ENCODE peak calls at places on chromosomes 3 and 15, in eight cellular contexts. I is CD8-positive, alpha-beta memory T cell; R is RWPE1; C is GM23338; F is upper lobe of right lung; L is endodermal cell; H is tibial artery; Y is Peyer's patch. A is an unnamed sample.

GRCh38 chr3:57298041-57298440 is 5.6 kb upstream of the ASB14 start:
- DNase-seq in I (no peak), R (peak; percentile 65), C (no peak), F (no peak), L (no peak), H (no peak), Y (no peak), A (no peak)

GRCh38 chr3:74447221-74447620 is 167.2 kb downstream of the CNTN3 start:
- DNase-seq in I (no peak), R (no peak), C (no peak), F (no peak), L (no peak), H (no peak), Y (no peak), A (no peak)

GRCh38 chr3:52315977-52316764 is at the start of gene DNAH1:
- DNase-seq in I (no peak), R (no peak), C (no peak), F (no peak), L (no peak), H (no peak), Y (no peak), A (no peak)

GRCh38 chr3:60890226-60890625 is 361.0 kb downstream of the FHIT start:
- DNase-seq in I (no peak), R (no peak), C (no peak), F (no peak), L (no peak), H (no peak), Y (no peak), A (no peak)

GRCh38 chr3:151219056-151219455 is 16.0 kb upstream of the GPR171 start:
- DNase-seq in I (no peak), R (peak; percentile 84), C (no peak), F (no peak), L (no peak), H (no peak), Y (no peak), A (peak; percentile 21)

GRCh38 chr3:54321515-54321914 is 199.2 kb downstream of the CACNA2D3 start:
- DNase-seq in I (no peak), R (no peak), C (peak; percentile 40), F (no peak), L (no peak), H (no peak), Y (no peak), A (no peak)

GRCh38 chr3:12964713-12965612 is 108.3 kb downstream of the IQSEC1 start:
- DNase-seq in I (no peak), R (no peak), C (peak; percentile 33), F (no peak), L (no peak), H (no peak), Y (no peak), A (no peak)

GRCh38 chr3:45762647-45763330 is 33.5 kb downstream of the SLC6A20 start:
- DNase-seq in I (no peak), R (no peak), C (no peak), F (no peak), L (peak; percentile 43), H (no peak), Y (no peak), A (no peak)

GRCh38 chr15:59237119-59237853 is 30.6 kb downstream of the LDHAL6B start:
- DNase-seq in I (no peak), R (no peak), C (no peak), F (no peak), L (no peak), H (no peak), Y (no peak), A (no peak)

GRCh38 chr3:180265551-180265950 is 228.8 kb upstream of the PEX5L start:
- DNase-seq in I (no peak), R (no peak), C (no peak), F (no peak), L (no peak), H (no peak), Y (no peak), A (no peak)

GRCh38 chr15:74847462-74847861 is 4.5 kb upstream of the ULK3 start:
- DNase-seq in I (no peak), R (no peak), C (no peak), F (no peak), L (no peak), H (no peak), Y (no peak), A (no peak)

GRCh38 chr3:189981668-189982067 is 139.0 kb downstream of the P3H2 start:
- DNase-seq in I (no peak), R (peak; percentile 7), C (no peak), F (no peak), L (no peak), H (no peak), Y (no peak), A (no peak)

GRCh38 chr3:69012111-69012835 is 1.2 kb downstream of the EOGT start:
- DNase-seq in I (no peak), R (peak; percentile 65), C (peak; percentile 67), F (peak; percentile 74), L (peak; percentile 84), H (peak; percentile 50), Y (no peak), A (peak; percentile 49)

GRCh38 chr3:71395927-71396695 is 187.4 kb downstream of the FOXP1 start:
- DNase-seq in I (no peak), R (no peak), C (no peak), F (no peak), L (no peak), H (peak; percentile 39), Y (no peak), A (peak; percentile 78)

GRCh38 chr3:139561959-139562676 is 22.6 kb upstream of the RBP1 start:
- DNase-seq in I (no peak), R (peak; percentile 59), C (peak; percentile 87), F (no peak), L (peak; percentile 89), H (no peak), Y (no peak), A (peak; percentile 50)

GRCh38 chr3:104887619-104888018 is 479.1 kb upstream of the ALCAM start:
- DNase-seq in I (no peak), R (no peak), C (no peak), F (no peak), L (no peak), H (no peak), Y (no peak), A (no peak)

GRCh38 chr3:133745981-133746721 is at the start of gene TF:
- DNase-seq in I (no peak), R (no peak), C (peak; percentile 28), F (no peak), L (no peak), H (no peak), Y (no peak), A (peak; percentile 27)

GRCh38 chr15:101641134-101641764 is 10.9 kb downstream of the TM2D3 start:
- DNase-seq in I (peak; percentile 72), R (peak; percentile 53), C (peak; percentile 85), F (no peak), L (peak; percentile 89), H (peak; percentile 74), Y (peak; percentile 69), A (peak; percentile 84)

GRCh38 chr3:115986555-115987207 is 363.4 kb downstream of the GAP43 start:
- DNase-seq in I (no peak), R (peak; percentile 51), C (peak; percentile 80), F (no peak), L (peak; percentile 72), H (no peak), Y (no peak), A (peak; percentile 17)

GRCh38 chr3:172516318-172517214 is 6.7 kb downstream of the TNFSF10 start:
- DNase-seq in I (no peak), R (peak; percentile 84), C (no peak), F (no peak), L (no peak), H (peak; percentile 69), Y (peak; percentile 63), A (peak; percentile 83)
- H3K27ac ChIP-seq in I (no peak overlapping the region), R (peak overlapping the region; percentile 94), C (no peak overlapping the region), F (peak overlapping the region; percentile 93), L (no peak overlapping the region), H (peak overlapping the region; percentile 19), Y (peak overlapping the region; percentile 80), A (no peak overlapping the region)

GRCh38 chr3:168250415-168250861 is 154.7 kb upstream of the GOLIM4 start:
- DNase-seq in I (no peak), R (no peak), C (no peak), F (no peak), L (peak; percentile 63), H (no peak), Y (no peak), A (peak; percentile 36)
- H3K27ac ChIP-seq in I (no peak overlapping the region), R (no peak overlapping the region), C (no peak overlapping the region), F (no peak overlapping the region), L (peak overlapping the region; percentile 93), H (peak overlapping the region; percentile 67), Y (no peak overlapping the region), A (no peak overlapping the region)

DNA sequence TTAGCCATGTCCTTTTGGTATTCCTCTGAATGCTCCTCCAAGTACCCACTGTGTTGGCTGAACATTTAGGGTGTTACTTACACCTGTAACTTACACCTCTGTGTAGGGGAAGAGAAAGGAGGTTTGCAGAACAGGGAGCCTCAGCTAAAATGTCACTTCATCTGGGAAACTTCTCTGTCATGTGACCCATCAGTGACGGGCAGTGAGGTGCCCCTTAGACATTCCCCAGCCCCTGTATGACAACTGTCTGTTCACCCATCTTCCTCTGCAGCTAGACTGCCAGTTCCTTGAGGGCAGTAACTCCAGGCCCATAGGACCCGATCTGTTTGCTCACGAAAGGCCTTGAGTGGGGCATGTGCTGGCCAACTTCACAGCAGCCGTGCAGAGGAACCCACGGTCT is 57.4 kb downstream of the LRIG1 start:
- DNase-seq in I (no peak), R (no peak), C (no peak), F (no peak), L (no peak), H (no peak), Y (no peak), A (no peak)
- H3K27ac ChIP-seq in I (no peak overlapping the region), R (peak overlapping the region; percentile 93), C (peak overlapping the region; percentile 100), F (peak overlapping the region; percentile 51), L (peak overlapping the region; percentile 15), H (peak overlapping the region; percentile 70), Y (peak overlapping the region; percentile 63), A (no peak overlapping the region)

DNA sequence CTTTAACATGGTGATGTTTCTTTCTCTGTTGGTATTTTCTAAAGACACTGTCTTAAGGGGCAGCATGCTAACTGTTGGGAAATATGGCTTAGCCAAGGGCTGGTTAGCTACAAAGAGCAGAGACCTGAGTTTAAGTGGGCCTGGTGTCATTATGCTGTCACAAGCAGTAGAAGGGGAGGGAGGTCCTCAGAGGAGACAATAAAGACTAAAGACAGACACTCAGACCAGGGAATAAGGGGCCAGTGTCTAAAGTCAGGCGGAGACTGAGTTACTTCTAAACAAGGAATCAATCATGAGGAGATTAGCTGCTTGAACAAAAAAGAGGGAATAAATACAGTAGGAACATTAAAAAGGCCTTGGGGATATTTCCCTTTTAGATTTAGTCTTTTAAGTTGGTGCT is 142.7 kb upstream of the DPPA4 start:
- DNase-seq in I (no peak), R (no peak), C (no peak), F (no peak), L (no peak), H (no peak), Y (no peak), A (no peak)
- H3K27ac ChIP-seq in I (no peak overlapping the region), R (no peak overlapping the region), C (no peak overlapping the region), F (no peak overlapping the region), L (peak overlapping the region; percentile 16), H (no peak overlapping the region), Y (no peak overlapping the region), A (no peak overlapping the region)

DNA sequence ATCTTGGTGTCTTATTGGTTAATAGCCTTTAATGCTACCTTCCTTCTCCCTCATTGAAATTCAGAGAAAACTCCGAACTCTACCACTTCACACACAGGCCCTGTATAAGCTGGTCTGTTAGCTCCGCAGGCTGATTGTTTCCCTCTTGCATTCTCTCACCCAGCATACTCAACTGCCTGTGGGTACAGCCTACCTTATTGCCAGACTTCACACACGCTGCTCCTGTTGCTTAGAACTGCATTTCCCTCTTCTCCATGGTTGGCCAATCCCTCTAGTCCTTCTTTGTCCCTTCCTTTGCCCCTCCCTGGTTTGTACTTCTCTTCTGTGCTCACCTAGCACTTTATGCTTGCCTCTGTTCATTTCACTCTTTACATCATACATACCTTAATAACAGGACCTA is 92.9 kb upstream of the PRTG start:
- DNase-seq in I (no peak), R (no peak), C (no peak), F (no peak), L (no peak), H (no peak), Y (no peak), A (no peak)
- H3K27ac ChIP-seq in I (no peak overlapping the region), R (no peak overlapping the region), C (no peak overlapping the region), F (no peak overlapping the region), L (no peak overlapping the region), H (no peak overlapping the region), Y (no peak overlapping the region), A (no peak overlapping the region)